ENCODE peak calls at places on chromosomes 4 and X, in five cellular contexts. One of them, this sample, is unnamed.

GRCh38 chr4:38663021-38663800 is 788 bp upstream of the KLF3 start:
- DNase-seq in sigmoid colon: peak
- DNase-seq in NB4: peak
- DNase-seq in cardiac fibroblast: peak
- DNase-seq in kidney: no peak
- DNase-seq in this sample: peak

GRCh38 chr4:94412019-94413017 is 39.4 kb upstream of the PDLIM5 start:
- DNase-seq in kidney: no peak
- DNase-seq in NB4: no peak
- DNase-seq in sigmoid colon: no peak
- DNase-seq in cardiac fibroblast: peak
- DNase-seq in this sample: no peak

GRCh38 chr4:3784469-3785291 is 18.5 kb downstream of the ADRA2C start:
- DNase-seq in NB4: no peak
- DNase-seq in sigmoid colon: no peak
- DNase-seq in kidney: peak
- DNase-seq in cardiac fibroblast: no peak
- DNase-seq in this sample: no peak

GRCh38 chrX:44935640-44936039 is 62.7 kb downstream of the KDM6A start:
- DNase-seq in cardiac fibroblast: no peak
- DNase-seq in sigmoid colon: no peak
- DNase-seq in kidney: no peak
- DNase-seq in NB4: no peak
- DNase-seq in this sample: no peak

GRCh38 chrX:54891573-54891972 is 29.1 kb upstream of the TRO start:
- DNase-seq in NB4: peak
- DNase-seq in kidney: no peak
- DNase-seq in cardiac fibroblast: peak
- DNase-seq in sigmoid colon: no peak
- DNase-seq in this sample: peak

GRCh38 chr4:25813705-25814104 is 49.1 kb downstream of the SEL1L3 start:
- DNase-seq in NB4: no peak
- DNase-seq in cardiac fibroblast: peak
- DNase-seq in kidney: no peak
- DNase-seq in sigmoid colon: no peak
- DNase-seq in this sample: no peak

GRCh38 chr4:188198980-188199792 is 59.9 kb downstream of the TRIML1 start:
- DNase-seq in NB4: no peak
- DNase-seq in sigmoid colon: no peak
- DNase-seq in kidney: no peak
- DNase-seq in cardiac fibroblast: peak
- DNase-seq in this sample: no peak

GRCh38 chr4:75924309-75924708 is 16.5 kb downstream of the NAAA start:
- DNase-seq in kidney: no peak
- DNase-seq in sigmoid colon: no peak
- DNase-seq in NB4: no peak
- DNase-seq in cardiac fibroblast: no peak
- DNase-seq in this sample: no peak

GRCh38 chr4:141473952-141474351 is 162.4 kb upstream of the IL15 start:
- DNase-seq in NB4: no peak
- DNase-seq in sigmoid colon: no peak
- DNase-seq in cardiac fibroblast: peak
- DNase-seq in kidney: no peak
- DNase-seq in this sample: no peak

GRCh38 chrX:47234583-47234982 is 1.8 kb downstream of the USP11 start:
- DNase-seq in NB4: no peak
- DNase-seq in cardiac fibroblast: no peak
- DNase-seq in kidney: no peak
- DNase-seq in sigmoid colon: no peak
- DNase-seq in this sample: no peak

GRCh38 chr4:185424905-185425599 is 712 bp downstream of the UFSP2 start:
- DNase-seq in NB4: no peak
- DNase-seq in sigmoid colon: peak
- DNase-seq in cardiac fibroblast: no peak
- DNase-seq in kidney: no peak
- DNase-seq in this sample: peak

GRCh38 chr4:99815597-99816011 is 1.0 kb upstream of the DAPP1 start:
- DNase-seq in kidney: no peak
- DNase-seq in NB4: no peak
- DNase-seq in cardiac fibroblast: no peak
- DNase-seq in sigmoid colon: no peak
- DNase-seq in this sample: no peak

DNA sequence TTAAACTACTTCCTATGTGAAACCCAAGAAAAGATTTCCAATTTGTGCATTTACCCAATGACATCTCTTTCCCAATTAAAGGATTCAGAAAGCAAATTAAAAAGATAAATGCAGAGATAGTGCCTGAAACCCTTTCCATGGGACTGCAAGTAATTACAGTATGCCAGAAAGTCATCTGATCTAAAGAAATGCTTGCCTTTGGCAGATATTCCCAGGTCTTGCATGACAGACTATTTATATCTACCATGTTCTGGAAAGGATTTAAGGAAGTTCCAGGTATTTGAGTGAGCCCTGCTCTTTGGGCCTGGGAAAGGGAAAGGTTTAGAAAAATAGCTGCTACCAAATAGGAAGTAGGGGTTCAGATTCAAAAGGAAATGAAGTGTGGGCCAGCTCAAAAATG is 41.6 kb upstream of the CXorf38 start:
- DNase-seq in kidney: no peak
- DNase-seq in cardiac fibroblast: no peak
- DNase-seq in sigmoid colon: no peak
- DNase-seq in NB4: no peak
- DNase-seq in this sample: no peak
- TF ChIP-seq CTCF in kidney: no peak
- TF ChIP-seq CTCF in cardiac fibroblast: no peak
- TF ChIP-seq CTCF in sigmoid colon: no peak
- TF ChIP-seq CTCF in NB4: no peak
- TF ChIP-seq CTCF in this sample: no peak

DNA sequence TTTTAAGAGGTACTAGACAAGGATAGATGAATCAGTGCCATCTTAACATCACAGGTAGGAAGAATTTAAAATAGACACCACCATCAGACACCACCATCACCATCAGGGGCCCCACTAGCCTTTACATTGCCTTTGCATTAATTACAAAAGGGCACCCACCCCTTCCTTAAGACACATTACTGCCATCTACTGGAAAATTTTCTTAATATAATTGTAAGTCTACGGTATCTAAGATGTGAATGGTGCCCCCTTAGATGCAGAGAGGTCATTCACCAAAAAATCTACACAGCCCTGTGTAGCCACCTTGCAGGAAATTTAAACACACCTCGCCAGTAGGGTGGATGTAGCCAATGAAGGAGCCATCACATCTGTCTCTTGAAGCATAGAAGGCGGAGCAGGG is 184.1 kb downstream of the MID1IP1 start:
- DNase-seq in kidney: no peak
- DNase-seq in cardiac fibroblast: peak
- DNase-seq in NB4: peak
- DNase-seq in sigmoid colon: no peak
- DNase-seq in this sample: peak
- TF ChIP-seq CTCF in kidney: no peak
- TF ChIP-seq CTCF in cardiac fibroblast: no peak
- TF ChIP-seq CTCF in NB4: no peak
- TF ChIP-seq CTCF in sigmoid colon: peak
- TF ChIP-seq CTCF in this sample: no peak

DNA sequence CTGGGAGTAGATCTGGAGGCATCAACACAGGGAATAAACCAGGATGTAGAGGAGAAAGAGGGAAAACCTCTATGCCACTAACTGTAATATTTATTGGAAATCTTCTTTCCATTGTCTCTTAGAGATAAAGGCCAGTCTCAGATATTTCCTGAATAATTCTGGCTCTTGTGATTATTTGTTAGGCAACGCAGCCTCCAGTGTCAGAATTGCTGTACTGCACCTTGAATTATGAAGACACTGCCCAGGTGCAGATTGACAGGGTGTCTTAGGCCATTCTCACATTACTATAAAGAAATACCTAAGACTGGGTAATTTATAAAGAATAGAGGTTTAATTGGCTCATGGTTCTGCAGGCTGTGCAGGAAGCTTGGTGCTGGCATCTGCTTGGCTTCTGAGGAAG is 100.7 kb upstream of the ZDHHC15 start:
- DNase-seq in kidney: no peak
- DNase-seq in sigmoid colon: no peak
- DNase-seq in cardiac fibroblast: no peak
- DNase-seq in NB4: peak
- DNase-seq in this sample: no peak
- TF ChIP-seq CTCF in kidney: peak
- TF ChIP-seq CTCF in sigmoid colon: no peak
- TF ChIP-seq CTCF in cardiac fibroblast: no peak
- TF ChIP-seq CTCF in NB4: no peak
- TF ChIP-seq CTCF in this sample: no peak

GRCh38 chrX:19535481-19535880 is 20.2 kb upstream of the MAP3K15 start:
- DNase-seq in kidney: no peak
- DNase-seq in sigmoid colon: no peak
- DNase-seq in cardiac fibroblast: peak
- DNase-seq in NB4: peak
- DNase-seq in this sample: no peak
- TF ChIP-seq CTCF in kidney: no peak
- TF ChIP-seq CTCF in sigmoid colon: no peak
- TF ChIP-seq CTCF in cardiac fibroblast: peak
- TF ChIP-seq CTCF in NB4: peak
- TF ChIP-seq CTCF in this sample: no peak

DNA sequence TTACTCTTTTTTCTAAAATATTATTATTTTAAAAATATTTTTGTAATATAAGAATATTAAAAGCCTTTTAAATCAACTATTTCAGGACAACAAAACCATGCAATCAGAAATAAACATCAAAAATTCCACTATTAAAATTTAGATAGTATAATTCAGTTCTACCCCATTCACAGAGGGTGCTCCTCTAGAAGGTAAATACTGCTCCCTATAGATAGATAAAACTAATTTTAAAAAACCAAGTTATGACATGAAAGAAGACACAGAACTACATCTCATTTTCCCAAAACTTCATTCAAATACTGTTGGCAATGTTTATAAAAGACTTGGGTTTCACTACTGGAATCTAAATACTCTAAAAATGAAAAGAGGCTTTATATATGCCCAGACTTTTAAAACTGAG is 219.3 kb downstream of the SPOCK3 start:
- DNase-seq in cardiac fibroblast: no peak
- DNase-seq in kidney: no peak
- DNase-seq in NB4: no peak
- DNase-seq in sigmoid colon: no peak
- DNase-seq in this sample: no peak
- TF ChIP-seq CTCF in cardiac fibroblast: no peak
- TF ChIP-seq CTCF in kidney: no peak
- TF ChIP-seq CTCF in NB4: no peak
- TF ChIP-seq CTCF in sigmoid colon: no peak
- TF ChIP-seq CTCF in this sample: no peak

GRCh38 chr4:174404677-174405076 is 117.6 kb downstream of the HPGD start:
- DNase-seq in kidney: no peak
- DNase-seq in NB4: no peak
- DNase-seq in cardiac fibroblast: no peak
- DNase-seq in sigmoid colon: no peak
- DNase-seq in this sample: no peak
- TF ChIP-seq CTCF in kidney: no peak
- TF ChIP-seq CTCF in NB4: no peak
- TF ChIP-seq CTCF in cardiac fibroblast: no peak
- TF ChIP-seq CTCF in sigmoid colon: no peak
- TF ChIP-seq CTCF in this sample: no peak